ENCODE peak calls at places on chromosomes 6 and 20, in nine cellular contexts. K is GM12865; P is body of pancreas; R is A549; H is effector memory CD4-positive, alpha-beta T cell; A is HFF-Myc; M is IMR-90; W is HAP-1; F is cardiac muscle cell. U is an unnamed sample.

GRCh38 chr6:162377735-162378134 is 349.8 kb downstream of the PRKN start:
- DNase-seq in K (no peak), P (no peak), R (no peak), H (no peak), A (no peak), M (no peak), W (no peak), F (no peak), U (no peak)

GRCh38 chr20:43191946-43192847 is 2.5 kb upstream of the PTPRT start:
- DNase-seq in K (peak), P (peak), R (peak), H (no peak), A (no peak), M (no peak), W (peak), F (peak), U (peak)

GRCh38 chr6:5214570-5215052 is 46.1 kb downstream of the LYRM4 start:
- DNase-seq in K (peak), P (peak), R (peak), H (no peak), A (peak), M (peak), W (peak), F (peak), U (peak)

GRCh38 chr6:138774370-138774769 is 801 bp downstream of the CCDC28A start:
- DNase-seq in K (no peak), P (no peak), R (no peak), H (no peak), A (no peak), M (no peak), W (no peak), F (peak), U (no peak)

GRCh38 chr20:62227977-62228958 is 8.2 kb upstream of the HRH3 start:
- DNase-seq in K (no peak), P (peak), R (no peak), H (no peak), A (no peak), M (no peak), W (no peak), F (no peak), U (no peak)

GRCh38 chr20:25283221-25283951 is 35.5 kb downstream of the PYGB start:
- DNase-seq in K (no peak), P (peak), R (no peak), H (no peak), A (no peak), M (no peak), W (no peak), F (no peak), U (no peak)

GRCh38 chr20:11454966-11455799 is 462.5 kb upstream of the BTBD3 start:
- DNase-seq in K (peak), P (no peak), R (peak), H (no peak), A (peak), M (peak), W (peak), F (peak), U (no peak)

GRCh38 chr6:40249935-40250334 is 315.7 kb upstream of the MOCS1 start:
- DNase-seq in K (no peak), P (no peak), R (no peak), H (no peak), A (no peak), M (no peak), W (no peak), F (no peak), U (no peak)

GRCh38 chr20:37226889-37227288 is 34.7 kb downstream of the GHRH start:
- DNase-seq in K (no peak), P (peak), R (no peak), H (no peak), A (no peak), M (peak), W (no peak), F (peak), U (no peak)

GRCh38 chr20:61285691-61286090 is 33.6 kb downstream of the CDH4 start:
- DNase-seq in K (no peak), P (no peak), R (no peak), H (no peak), A (no peak), M (no peak), W (no peak), F (no peak), U (no peak)

GRCh38 chr20:63457737-63458136 is 14.7 kb downstream of the KCNQ2 start:
- DNase-seq in K (no peak), P (no peak), R (peak), H (no peak), A (no peak), M (no peak), W (no peak), F (peak), U (no peak)

GRCh38 chr6:107704377-107705013 is 119.6 kb downstream of the SCML4 start:
- DNase-seq in K (peak), P (peak), R (peak), H (no peak), A (no peak), M (peak), W (peak), F (peak), U (no peak)

GRCh38 chr6:89313006-89313405 is 2.1 kb downstream of the GABRR2 start:
- DNase-seq in K (no peak), P (no peak), R (no peak), H (no peak), A (peak), M (peak), W (peak), F (peak), U (no peak)

GRCh38 chr20:50478162-50479036 is 31.8 kb upstream of the PTPN1 start:
- DNase-seq in K (peak), P (peak), R (peak), H (peak), A (no peak), M (peak), W (peak), F (peak), U (peak)

GRCh38 chr20:23049201-23049932 is at the start of gene THBD:
- DNase-seq in K (no peak), P (peak), R (peak), H (no peak), A (no peak), M (peak), W (no peak), F (peak), U (no peak)

GRCh38 chr20:32162367-32162766 is 45.2 kb downstream of the PLAGL2 start:
- DNase-seq in K (no peak), P (no peak), R (no peak), H (no peak), A (no peak), M (no peak), W (no peak), F (no peak), U (no peak)

GRCh38 chr6:125357515-125358256 is 55.9 kb upstream of the HDDC2 start:
- DNase-seq in K (peak), P (no peak), R (no peak), H (no peak), A (no peak), M (no peak), W (no peak), F (peak), U (no peak)

GRCh38 chr20:11776687-11777086 is 141.0 kb upstream of the BTBD3 start:
- DNase-seq in K (no peak), P (no peak), R (no peak), H (no peak), A (no peak), M (peak), W (no peak), F (no peak), U (no peak)

GRCh38 chr6:125658759-125659431 is 90.5 kb upstream of the HEY2 start:
- DNase-seq in K (no peak), P (no peak), R (peak), H (no peak), A (no peak), M (no peak), W (no peak), F (peak), U (no peak)

GRCh38 chr20:4074877-4075455 is 59.6 kb upstream of the RNF24 start:
- DNase-seq in K (no peak), P (no peak), R (no peak), H (no peak), A (no peak), M (no peak), W (no peak), F (no peak), U (no peak)
- H3K4me3 ChIP-seq in K (no peak), P (no peak), R (no peak), H (no peak), A (no peak), M (no peak), W (no peak), F (no peak), U (no peak)

GRCh38 chr6:106360410-106360988 is at the start of gene CRYBG1:
- DNase-seq in K (peak), P (peak), R (peak), H (peak), A (no peak), M (no peak), W (peak), F (peak), U (peak)
- H3K4me3 ChIP-seq in K (peak), P (peak), R (peak), H (peak), A (peak), M (peak), W (peak), F (peak), U (peak)

GRCh38 chr6:13697857-13698256 is 13.8 kb downstream of the RANBP9 start:
- DNase-seq in K (no peak), P (no peak), R (no peak), H (no peak), A (no peak), M (peak), W (no peak), F (no peak), U (no peak)

GRCh38 chr6:13695217-13695616 is 16.4 kb downstream of the RANBP9 start:
- DNase-seq in K (no peak), P (no peak), R (no peak), H (no peak), A (no peak), M (peak), W (no peak), F (no peak), U (no peak)

GRCh38 chr6:13696226-13696625 is 15.4 kb downstream of the RANBP9 start:
- DNase-seq in K (no peak), P (no peak), R (no peak), H (no peak), A (peak), M (peak), W (no peak), F (no peak), U (no peak)

GRCh38 chr6:13698715-13699114 is 12.9 kb downstream of the RANBP9 start:
- DNase-seq in K (no peak), P (no peak), R (no peak), H (no peak), A (no peak), M (no peak), W (no peak), F (no peak), U (no peak)

GRCh38 chr6:13694562-13694961 is 17.1 kb downstream of the RANBP9 start:
- DNase-seq in K (no peak), P (no peak), R (no peak), H (no peak), A (no peak), M (no peak), W (no peak), F (no peak), U (no peak)
- H3K4me3 ChIP-seq in K (no peak), P (no peak), R (no peak), H (no peak), A (no peak), M (no peak), W (no peak), F (no peak), U (no peak)

GRCh38 chr6:123036663-123037062 is 40.6 kb downstream of the CLVS2 start:
- DNase-seq in K (no peak), P (no peak), R (no peak), H (no peak), A (no peak), M (no peak), W (no peak), F (no peak), U (no peak)

GRCh38 chr6:123044341-123044860 is 48.4 kb downstream of the CLVS2 start:
- DNase-seq in K (no peak), P (no peak), R (no peak), H (no peak), A (no peak), M (no peak), W (no peak), F (no peak), U (no peak)

GRCh38 chr6:123039431-123039830 is 43.4 kb downstream of the CLVS2 start:
- DNase-seq in K (no peak), P (no peak), R (no peak), H (no peak), A (no peak), M (no peak), W (no peak), F (no peak), U (no peak)

GRCh38 chr6:123042412-123042811 is 46.4 kb downstream of the CLVS2 start:
- DNase-seq in K (no peak), P (no peak), R (no peak), H (no peak), A (no peak), M (no peak), W (no peak), F (no peak), U (no peak)
- H3K4me3 ChIP-seq in K (no peak), P (no peak), R (no peak), H (no peak), A (no peak), M (no peak), W (no peak), F (no peak), U (no peak)

DNA sequence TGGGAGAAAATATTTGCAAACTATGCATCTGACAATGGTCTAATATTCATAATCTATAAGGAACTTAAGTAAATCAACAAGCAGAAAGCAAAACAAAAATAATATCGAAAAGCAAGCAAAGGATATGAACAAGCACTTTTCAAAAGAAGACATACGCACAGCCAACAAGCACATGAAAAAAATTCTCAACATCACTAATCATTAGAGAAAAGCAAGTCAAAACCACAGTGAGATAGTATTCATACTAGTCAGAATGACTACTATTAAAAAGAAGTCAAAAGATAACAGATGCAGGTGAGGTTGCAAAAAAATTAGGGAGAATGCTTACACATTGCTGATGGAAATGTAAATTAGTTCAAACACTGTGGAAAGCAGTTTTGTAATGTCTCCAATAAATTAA is 410.2 kb downstream of the MMUT start:
- DNase-seq in K (no peak), P (no peak), R (no peak), H (no peak), A (no peak), M (no peak), W (no peak), F (peak), U (no peak)
- H3K4me3 ChIP-seq in K (no peak), P (no peak), R (no peak), H (no peak), A (no peak), M (no peak), W (no peak), F (no peak), U (no peak)